ENCODE peak calls at places on chromosomes 6 and 20, in four cellular contexts. One of them, this sample, is unnamed.

GRCh38 chr20:9503530-9504251 is 10.7 kb upstream of the LAMP5 start:
- DNase-seq in CD8-positive, alpha-beta T cell: no peak
- DNase-seq in MM.1S: no peak
- DNase-seq in fibroblast of lung: peak; percentile 69
- DNase-seq in this sample: no peak

GRCh38 chr6:77707603-77708002 is 54.8 kb downstream of the MEI4 start:
- DNase-seq in CD8-positive, alpha-beta T cell: no peak
- DNase-seq in MM.1S: no peak
- DNase-seq in fibroblast of lung: no peak
- DNase-seq in this sample: no peak

GRCh38 chr20:58650181-58650775 is 805 bp upstream of the STX16 start:
- DNase-seq in CD8-positive, alpha-beta T cell: peak; percentile 53
- DNase-seq in MM.1S: no peak
- DNase-seq in fibroblast of lung: peak; percentile 24
- DNase-seq in this sample: no peak

GRCh38 chr6:123784330-123784729 is 19.3 kb upstream of the NKAIN2 start:
- DNase-seq in CD8-positive, alpha-beta T cell: no peak
- DNase-seq in MM.1S: no peak
- DNase-seq in fibroblast of lung: no peak
- DNase-seq in this sample: no peak

GRCh38 chr6:148760568-148761531 is 14.0 kb downstream of the UST start:
- DNase-seq in CD8-positive, alpha-beta T cell: peak; percentile 33
- DNase-seq in MM.1S: no peak
- DNase-seq in fibroblast of lung: peak; percentile 92
- DNase-seq in this sample: peak; percentile 40

GRCh38 chr20:12276011-12276673 is 358.4 kb downstream of the BTBD3 start:
- DNase-seq in CD8-positive, alpha-beta T cell: no peak
- DNase-seq in MM.1S: peak; percentile 68
- DNase-seq in fibroblast of lung: no peak
- DNase-seq in this sample: no peak

GRCh38 chr6:79330723-79331122 is 96.2 kb upstream of the HMGN3 start:
- DNase-seq in CD8-positive, alpha-beta T cell: no peak
- DNase-seq in MM.1S: no peak
- DNase-seq in fibroblast of lung: peak; percentile 11
- DNase-seq in this sample: no peak

GRCh38 chr6:53913286-53913685 is 118.5 kb downstream of the LRRC1 start:
- DNase-seq in CD8-positive, alpha-beta T cell: no peak
- DNase-seq in MM.1S: no peak
- DNase-seq in fibroblast of lung: no peak
- DNase-seq in this sample: no peak

GRCh38 chr6:161486326-161486725 is 212.5 kb upstream of the AGPAT4 start:
- DNase-seq in CD8-positive, alpha-beta T cell: no peak
- DNase-seq in MM.1S: no peak
- DNase-seq in fibroblast of lung: peak; percentile 84
- DNase-seq in this sample: no peak

GRCh38 chr6:82251942-82252341 is 4.4 kb upstream of the IBTK start:
- DNase-seq in CD8-positive, alpha-beta T cell: no peak
- DNase-seq in MM.1S: peak; percentile 42
- DNase-seq in fibroblast of lung: peak; percentile 27
- DNase-seq in this sample: no peak

GRCh38 chr6:83867043-83867442 is 7.6 kb downstream of the CYB5R4 start:
- DNase-seq in CD8-positive, alpha-beta T cell: no peak
- DNase-seq in MM.1S: no peak
- DNase-seq in fibroblast of lung: no peak
- DNase-seq in this sample: no peak

GRCh38 chr20:14687317-14687716 is 349.9 kb upstream of the FLRT3 start:
- DNase-seq in CD8-positive, alpha-beta T cell: no peak
- DNase-seq in MM.1S: no peak
- DNase-seq in fibroblast of lung: no peak
- DNase-seq in this sample: no peak

GRCh38 chr6:168935628-168936010 is 318.0 kb downstream of the THBS2 start:
- DNase-seq in CD8-positive, alpha-beta T cell: no peak
- DNase-seq in MM.1S: no peak
- DNase-seq in fibroblast of lung: no peak
- DNase-seq in this sample: no peak

GRCh38 chr20:9635756-9636155 is 121.4 kb downstream of the LAMP5 start:
- DNase-seq in CD8-positive, alpha-beta T cell: no peak
- DNase-seq in MM.1S: no peak
- DNase-seq in fibroblast of lung: no peak
- DNase-seq in this sample: no peak

GRCh38 chr6:707576-708236 is 14.8 kb upstream of the EXOC2 start:
- DNase-seq in CD8-positive, alpha-beta T cell: no peak
- DNase-seq in MM.1S: no peak
- DNase-seq in fibroblast of lung: no peak
- DNase-seq in this sample: no peak

GRCh38 chr6:162965366-162965765 is 237.6 kb downstream of the PACRG start:
- DNase-seq in CD8-positive, alpha-beta T cell: no peak
- DNase-seq in MM.1S: no peak
- DNase-seq in fibroblast of lung: no peak
- DNase-seq in this sample: no peak

GRCh38 chr6:168156742-168157265 is 77.8 kb upstream of the FRMD1 start:
- DNase-seq in CD8-positive, alpha-beta T cell: no peak
- DNase-seq in MM.1S: no peak
- DNase-seq in fibroblast of lung: peak; percentile 23
- DNase-seq in this sample: no peak

GRCh38 chr20:25090492-25091429 is 8.8 kb upstream of the VSX1 start:
- DNase-seq in CD8-positive, alpha-beta T cell: peak; percentile 73
- DNase-seq in MM.1S: peak; percentile 82
- DNase-seq in fibroblast of lung: no peak
- DNase-seq in this sample: peak; percentile 63

GRCh38 chr6:169751242-169752073 is at the start of the genes DYNLT2 and ERMARD:
- DNase-seq in CD8-positive, alpha-beta T cell: peak; percentile 94
- DNase-seq in MM.1S: peak; percentile 89
- DNase-seq in fibroblast of lung: peak; percentile 94
- DNase-seq in this sample: peak; percentile 90

GRCh38 chr6:155985660-155986138 is 530.1 kb upstream of the NOX3 start:
- DNase-seq in CD8-positive, alpha-beta T cell: no peak
- DNase-seq in MM.1S: no peak
- DNase-seq in fibroblast of lung: no peak
- DNase-seq in this sample: no peak

GRCh38 chr6:36032245-36032644 is 4.6 kb downstream of the MAPK14 start:
- DNase-seq in CD8-positive, alpha-beta T cell: no peak
- DNase-seq in MM.1S: no peak
- DNase-seq in fibroblast of lung: no peak
- DNase-seq in this sample: no peak

GRCh38 chr6:56902551-56903464 is 52.1 kb upstream of the BEND6 start:
- DNase-seq in CD8-positive, alpha-beta T cell: no peak
- DNase-seq in MM.1S: peak; percentile 47
- DNase-seq in fibroblast of lung: peak; percentile 82
- DNase-seq in this sample: no peak

GRCh38 chr6:157978021-157978783 is 3.5 kb upstream of the SYNJ2 start:
- DNase-seq in CD8-positive, alpha-beta T cell: no peak
- DNase-seq in MM.1S: no peak
- DNase-seq in fibroblast of lung: no peak
- DNase-seq in this sample: no peak

GRCh38 chr6:149482542-149483261 is 2.1 kb downstream of the ZC3H12D start:
- DNase-seq in CD8-positive, alpha-beta T cell: no peak
- DNase-seq in MM.1S: no peak
- DNase-seq in fibroblast of lung: no peak
- DNase-seq in this sample: no peak

GRCh38 chr6:6125495-6125894 is 118.8 kb upstream of the NRN1 start:
- DNase-seq in CD8-positive, alpha-beta T cell: no peak
- DNase-seq in MM.1S: no peak
- DNase-seq in fibroblast of lung: no peak
- DNase-seq in this sample: no peak

GRCh38 chr6:81752084-81752968 is at the start of gene TENT5A:
- DNase-seq in CD8-positive, alpha-beta T cell: peak; percentile 85
- DNase-seq in MM.1S: peak; percentile 87
- DNase-seq in fibroblast of lung: peak; percentile 93
- DNase-seq in this sample: peak; percentile 64

GRCh38 chr6:146775227-146775626 is 176.5 kb downstream of the ADGB start:
- DNase-seq in CD8-positive, alpha-beta T cell: no peak
- DNase-seq in MM.1S: no peak
- DNase-seq in fibroblast of lung: peak; percentile 1
- DNase-seq in this sample: no peak

GRCh38 chr20:7497985-7498384 is 442.3 kb downstream of the HAO1 start:
- DNase-seq in CD8-positive, alpha-beta T cell: no peak
- DNase-seq in MM.1S: no peak
- DNase-seq in fibroblast of lung: peak; percentile 95
- DNase-seq in this sample: no peak

GRCh38 chr20:38805958-38806854 is 709 bp downstream of the PPP1R16B start:
- DNase-seq in CD8-positive, alpha-beta T cell: peak; percentile 55
- DNase-seq in MM.1S: peak; percentile 51
- DNase-seq in fibroblast of lung: no peak
- DNase-seq in this sample: peak; percentile 41

GRCh38 chr6:108117427-108118358 is 43.2 kb upstream of the OSTM1 start:
- DNase-seq in CD8-positive, alpha-beta T cell: no peak
- DNase-seq in MM.1S: peak; percentile 65
- DNase-seq in fibroblast of lung: peak; percentile 28
- DNase-seq in this sample: no peak

GRCh38 chr6:117920493-117920845 is 13.4 kb downstream of the SLC35F1 start:
- DNase-seq in CD8-positive, alpha-beta T cell: no peak
- DNase-seq in MM.1S: no peak
- DNase-seq in fibroblast of lung: no peak
- DNase-seq in this sample: no peak

GRCh38 chr6:97626586-97627441 is 343.8 kb upstream of the MMS22L start:
- DNase-seq in CD8-positive, alpha-beta T cell: no peak
- DNase-seq in MM.1S: no peak
- DNase-seq in fibroblast of lung: peak; percentile 31
- DNase-seq in this sample: no peak

GRCh38 chr20:47126374-47126705 is 230.2 kb downstream of the ZMYND8 start:
- DNase-seq in CD8-positive, alpha-beta T cell: no peak
- DNase-seq in MM.1S: no peak
- DNase-seq in fibroblast of lung: peak; percentile 21
- DNase-seq in this sample: no peak

GRCh38 chr20:47125553-47126373 is 230.7 kb downstream of the ZMYND8 start:
- DNase-seq in CD8-positive, alpha-beta T cell: no peak
- DNase-seq in MM.1S: no peak
- DNase-seq in fibroblast of lung: peak; percentile 64
- DNase-seq in this sample: no peak

GRCh38 chr20:47122560-47122959 is 227.9 kb downstream of the EYA2 start:
- DNase-seq in CD8-positive, alpha-beta T cell: no peak
- DNase-seq in MM.1S: no peak
- DNase-seq in fibroblast of lung: no peak
- DNase-seq in this sample: no peak

GRCh38 chr20:47126709-47127108 is 229.8 kb downstream of the ZMYND8 start:
- DNase-seq in CD8-positive, alpha-beta T cell: no peak
- DNase-seq in MM.1S: no peak
- DNase-seq in fibroblast of lung: peak; percentile 82
- DNase-seq in this sample: no peak

DNA sequence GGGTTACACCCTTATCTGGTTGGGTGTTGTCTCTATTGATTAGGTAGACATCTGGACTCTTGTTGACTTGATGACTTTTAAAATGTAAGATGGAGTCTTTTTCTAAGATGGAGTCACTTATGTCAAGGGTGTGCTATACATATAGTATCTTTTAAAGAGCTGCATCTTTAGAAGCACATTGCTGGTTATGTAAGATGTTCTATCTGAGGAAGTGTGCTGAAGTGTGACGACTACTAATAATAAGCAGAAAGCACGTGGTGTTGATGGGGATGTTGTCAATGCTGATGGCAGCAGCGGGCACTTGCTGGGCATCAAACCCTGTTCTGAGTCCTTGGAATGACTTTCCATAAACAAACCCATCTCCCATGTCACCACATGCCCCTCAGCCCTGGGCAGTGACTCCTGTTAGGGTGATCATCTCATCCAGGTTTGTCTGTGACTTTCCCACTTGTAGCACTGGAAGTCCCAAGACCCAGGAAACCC is 229.6 kb downstream of the EYA2 start:
- DNase-seq in CD8-positive, alpha-beta T cell: no peak
- DNase-seq in MM.1S: no peak
- DNase-seq in fibroblast of lung: no peak
- DNase-seq in this sample: no peak
- H3K27ac ChIP-seq in CD8-positive, alpha-beta T cell: no peak overlapping the region
- H3K27ac ChIP-seq in MM.1S: no peak overlapping the region
- H3K27ac ChIP-seq in fibroblast of lung: peak overlapping the region; percentile 72
- H3K27ac ChIP-seq in this sample: no peak overlapping the region

GRCh38 chr20:56943946-56944345 is 314.8 kb downstream of the TFAP2C start:
- DNase-seq in CD8-positive, alpha-beta T cell: no peak
- DNase-seq in MM.1S: no peak
- DNase-seq in fibroblast of lung: no peak
- DNase-seq in this sample: no peak

GRCh38 chr20:56940466-56940865 is 311.4 kb downstream of the TFAP2C start:
- DNase-seq in CD8-positive, alpha-beta T cell: no peak
- DNase-seq in MM.1S: no peak
- DNase-seq in fibroblast of lung: no peak
- DNase-seq in this sample: no peak

GRCh38 chr20:56945057-56945456 is 316.0 kb downstream of the TFAP2C start:
- DNase-seq in CD8-positive, alpha-beta T cell: no peak
- DNase-seq in MM.1S: no peak
- DNase-seq in fibroblast of lung: no peak
- DNase-seq in this sample: no peak

GRCh38 chr20:56944546-56944945 is 315.4 kb downstream of the TFAP2C start:
- DNase-seq in CD8-positive, alpha-beta T cell: no peak
- DNase-seq in MM.1S: no peak
- DNase-seq in fibroblast of lung: no peak
- DNase-seq in this sample: no peak

DNA sequence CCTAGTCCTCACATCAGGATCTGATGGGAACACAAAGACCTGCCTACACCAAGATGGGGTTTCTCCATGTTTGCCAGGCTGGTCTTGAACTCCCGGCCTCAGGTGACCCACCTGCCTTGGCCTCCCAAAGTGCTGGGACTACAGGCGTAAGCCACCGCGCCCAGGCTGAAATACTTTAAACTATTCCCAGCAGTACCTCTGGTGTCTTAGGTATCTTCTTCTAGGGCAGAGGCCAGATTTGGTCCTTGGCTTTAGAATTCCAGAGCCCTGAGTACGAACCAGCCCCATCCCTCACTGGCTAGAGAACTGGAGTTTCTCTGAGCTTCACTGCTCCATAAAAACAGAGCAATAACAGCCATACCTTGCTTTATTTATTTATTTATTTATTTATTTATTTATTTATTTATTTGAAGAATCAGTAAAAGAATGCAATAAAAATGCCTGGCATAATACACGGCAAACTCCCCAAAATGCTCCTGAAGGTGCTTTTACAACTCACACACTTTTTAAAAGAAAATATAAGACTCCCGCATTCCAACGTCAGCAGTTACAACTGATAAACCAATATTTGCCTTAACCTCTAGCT is 312.1 kb downstream of the TFAP2C start:
- DNase-seq in CD8-positive, alpha-beta T cell: no peak
- DNase-seq in MM.1S: no peak
- DNase-seq in fibroblast of lung: no peak
- DNase-seq in this sample: no peak
- H3K36me3 ChIP-seq in CD8-positive, alpha-beta T cell: no peaks in the 10 kb centered on the region
- H3K36me3 ChIP-seq in MM.1S: no peaks in the 10 kb centered on the region
- H3K36me3 ChIP-seq in fibroblast of lung: no peaks in the 10 kb centered on the region
- H3K36me3 ChIP-seq in this sample: no peaks in the 10 kb centered on the region

DNA sequence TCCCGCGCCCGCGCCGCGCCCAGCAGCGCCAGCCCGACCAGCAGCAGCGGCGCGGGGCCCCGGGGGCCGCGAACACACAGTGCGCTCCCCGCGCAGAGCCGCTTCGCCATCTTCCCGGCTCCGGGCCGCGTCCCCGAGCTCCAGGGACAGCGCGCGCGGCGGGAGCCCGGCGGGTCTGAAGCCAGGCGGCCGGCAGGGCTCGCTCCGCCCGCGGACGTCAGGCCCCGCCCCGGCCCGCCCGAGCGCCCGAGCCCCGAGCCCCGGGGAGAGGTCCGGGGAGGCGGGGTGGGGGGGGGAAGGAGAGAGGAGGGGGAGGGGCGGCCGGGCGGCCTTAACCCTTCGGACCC is at the start of gene LAMA5:
- DNase-seq in CD8-positive, alpha-beta T cell: no peak
- DNase-seq in MM.1S: peak; percentile 66
- DNase-seq in fibroblast of lung: peak; percentile 35
- DNase-seq in this sample: no peak
- H3K27ac ChIP-seq in CD8-positive, alpha-beta T cell: no peak within 1 kb of the TSS
- H3K27ac ChIP-seq in MM.1S: peak within 1 kb of the TSS; percentile 2
- H3K27ac ChIP-seq in fibroblast of lung: no peak within 1 kb of the TSS
- H3K27ac ChIP-seq in this sample: no peak within 1 kb of the TSS

GRCh38 chr6:32860674-32861073 is 6.7 kb downstream of the PSMB9 start:
- DNase-seq in CD8-positive, alpha-beta T cell: no peak
- DNase-seq in MM.1S: no peak
- DNase-seq in fibroblast of lung: no peak
- DNase-seq in this sample: no peak
- H3K36me3 ChIP-seq in CD8-positive, alpha-beta T cell: peaks cover 25% of the 10 kb centered on the region
- H3K36me3 ChIP-seq in MM.1S: no peaks in the 10 kb centered on the region
- H3K36me3 ChIP-seq in fibroblast of lung: no peaks in the 10 kb centered on the region
- H3K36me3 ChIP-seq in this sample: peaks cover 41% of the 10 kb centered on the region

This sample was measured in effector memory CD4-positive, alpha-beta T cell.